ENCODE peak calls at places on chromosomes 7 and 10, in ten cellular contexts. C is heart left ventricle, I is GM23338, X is progenitor cell of endocrine pancreas, Z is stomach, E is Calu3, H is gastrocnemius medialis, W is fibroblast of pulmonary artery, L is psoas muscle, Y is endothelial cell of umbilical vein. M is an unnamed sample.

GRCh38 chr10:87818505-87819273 is 663 bp upstream of the ATAD1 start:
- DNase-seq in C (no peak), I (peak), X (no peak), Z (peak), E (peak), H (no peak), W (peak), L (no peak), Y (peak), M (no peak)

GRCh38 chr7:47191876-47192291 is 390.0 kb downstream of the TNS3 start:
- DNase-seq in C (no peak), I (no peak), X (no peak), Z (no peak), E (no peak), H (no peak), W (no peak), L (no peak), Y (no peak), M (no peak)

GRCh38 chr10:110793887-110794286 is 77.8 kb upstream of the PDCD4 start:
- DNase-seq in C (no peak), I (no peak), X (no peak), Z (no peak), E (no peak), H (no peak), W (no peak), L (no peak), Y (no peak), M (no peak)

GRCh38 chr7:87589631-87590030 is 11.1 kb downstream of the ABCB1 start:
- DNase-seq in C (no peak), I (no peak), X (no peak), Z (no peak), E (no peak), H (no peak), W (no peak), L (no peak), Y (no peak), M (no peak)

GRCh38 chr7:85185355-85186082 is 1.3 kb downstream of the SEMA3D start:
- DNase-seq in C (peak), I (peak), X (peak), Z (peak), E (peak), H (no peak), W (peak), L (peak), Y (peak), M (peak)

GRCh38 chr7:47495269-47495875 is 86.5 kb downstream of the TNS3 start:
- DNase-seq in C (no peak), I (no peak), X (no peak), Z (no peak), E (no peak), H (no peak), W (no peak), L (no peak), Y (no peak), M (no peak)

GRCh38 chr7:158685727-158686126 is 18.9 kb downstream of the NCAPG2 start:
- DNase-seq in C (no peak), I (no peak), X (no peak), Z (no peak), E (no peak), H (no peak), W (peak), L (no peak), Y (no peak), M (no peak)

GRCh38 chr7:33471636-33472242 is 342.4 kb downstream of the BBS9 start:
- DNase-seq in C (no peak), I (no peak), X (no peak), Z (no peak), E (no peak), H (no peak), W (no peak), L (no peak), Y (no peak), M (no peak)

GRCh38 chr7:157278791-157279678 is 57.8 kb upstream of the DNAJB6 start:
- DNase-seq in C (peak), I (peak), X (no peak), Z (peak), E (peak), H (no peak), W (no peak), L (peak), Y (no peak), M (no peak)

GRCh38 chr10:44975487-44976331 is 2.9 kb downstream of the DEPP1 start:
- DNase-seq in C (no peak), I (peak), X (no peak), Z (peak), E (peak), H (no peak), W (peak), L (peak), Y (peak), M (no peak)

DNA sequence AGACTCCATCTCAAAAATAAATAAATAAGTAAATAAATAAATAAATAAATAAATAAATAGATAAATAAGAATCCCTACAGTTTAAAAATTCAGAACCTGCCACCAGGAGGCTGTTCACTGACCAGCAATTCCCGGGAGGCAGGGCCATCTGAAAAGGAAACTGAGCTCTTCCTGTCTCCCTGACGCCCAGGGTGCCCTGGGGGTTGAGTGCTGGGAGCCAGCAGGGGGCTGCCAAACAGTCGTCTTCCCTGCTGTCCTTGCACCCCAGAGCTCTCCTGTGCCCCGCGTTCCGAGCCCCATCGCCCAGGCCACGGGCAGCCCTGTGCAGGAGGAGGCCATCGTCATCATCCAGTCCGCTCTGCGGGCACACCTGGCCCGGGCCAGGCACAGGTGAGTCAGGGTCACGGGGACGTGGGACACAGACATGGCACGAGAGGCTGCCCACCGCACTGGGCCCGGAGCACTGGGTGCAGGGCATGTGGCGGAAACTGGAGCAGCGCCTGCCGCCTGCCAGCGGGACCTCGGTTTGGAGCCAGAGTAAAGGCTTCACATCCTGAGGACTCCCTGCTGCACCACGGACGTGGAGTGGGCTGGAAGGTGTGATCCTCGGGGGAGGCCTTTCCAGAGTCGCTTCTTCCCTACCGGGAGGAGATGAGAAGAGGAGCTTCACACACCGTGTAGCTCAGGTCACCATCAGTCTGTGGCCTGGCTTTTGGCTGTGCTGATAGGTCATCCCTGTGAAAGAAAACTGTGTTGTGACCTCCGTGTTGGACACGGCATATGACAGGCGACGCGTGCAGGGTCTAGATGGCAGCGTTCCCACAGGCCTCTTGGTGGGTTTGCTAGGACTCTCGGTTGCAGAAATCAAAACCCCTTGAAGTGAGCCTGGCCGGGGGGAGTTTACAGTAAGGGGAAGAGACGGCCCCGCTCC is 25.9 kb upstream of the TTYH3 start:
- DNase-seq in C (no peak), I (no peak), X (no peak), Z (no peak), E (no peak), H (no peak), W (no peak), L (no peak), Y (no peak), M (no peak)
- TF ChIP-seq CTCF in C (no peak), I (no peak), X (no peak), Z (no peak), E (no peak), H (no peak), W (no peak), L (no peak), Y (no peak), M (no peak)

GRCh38 chr10:53786236-53786635 is 1013.7 kb upstream of the MBL2 start:
- DNase-seq in C (no peak), I (peak), X (no peak), Z (no peak), E (no peak), H (no peak), W (no peak), L (no peak), Y (no peak), M (no peak)
- TF ChIP-seq CTCF in C (no peak), I (peak), X (peak), Z (no peak), E (no peak), H (no peak), W (no peak), L (no peak), Y (peak), M (no peak)

DNA sequence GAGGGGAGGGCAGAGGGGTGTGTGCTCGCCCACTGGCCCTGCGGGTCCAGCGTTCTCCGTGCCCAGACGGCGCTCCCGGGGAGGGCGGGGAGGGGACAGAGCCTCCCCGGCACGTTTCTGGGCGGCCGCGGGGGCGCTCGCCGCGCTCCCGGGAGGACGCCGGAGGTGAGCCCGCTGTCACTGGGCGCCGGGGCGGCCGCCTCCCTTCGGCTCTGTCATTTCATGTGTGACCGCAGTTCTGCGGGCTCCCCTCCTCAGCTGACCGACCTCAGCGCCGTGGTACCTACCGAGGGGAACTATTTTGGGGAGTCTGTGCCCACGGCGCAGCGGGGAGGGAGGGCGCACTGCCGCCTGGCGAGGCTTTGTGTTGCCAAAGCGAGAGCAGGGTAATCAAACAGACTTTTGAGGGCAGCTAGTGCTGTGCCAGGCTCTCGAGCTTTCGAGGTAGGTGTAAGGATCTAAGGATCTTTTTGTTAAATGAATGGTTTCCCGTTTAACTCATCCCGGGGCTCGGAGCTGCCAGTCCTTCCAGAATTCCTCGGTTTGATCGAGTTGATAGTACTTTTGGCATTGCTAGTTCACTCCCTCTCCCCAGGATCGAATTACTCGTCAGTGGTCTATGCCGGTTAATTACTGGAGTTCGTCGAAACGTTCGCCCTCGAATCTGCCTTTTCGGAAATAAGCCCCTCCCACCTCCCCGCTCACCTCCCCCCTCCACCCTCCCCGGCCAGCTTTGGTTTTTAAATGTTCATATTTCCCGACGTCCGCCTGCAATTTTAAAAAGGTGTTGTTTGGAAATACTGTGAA is 1.9 kb downstream of the ARID5B start:
- DNase-seq in C (peak), I (peak), X (peak), Z (peak), E (peak), H (peak), W (peak), L (peak), Y (peak), M (peak)
- TF ChIP-seq CTCF in C (peak), I (peak), X (peak), Z (peak), E (peak), H (no peak), W (peak), L (peak), Y (peak), M (no peak)

GRCh38 chr7:29237483-29237882 is 42.9 kb downstream of the CHN2 start:
- DNase-seq in C (no peak), I (no peak), X (no peak), Z (no peak), E (no peak), H (no peak), W (peak), L (no peak), Y (no peak), M (no peak)

GRCh38 chr7:29236071-29236580 is 41.6 kb downstream of the CHN2 start:
- DNase-seq in C (no peak), I (no peak), X (no peak), Z (no peak), E (no peak), H (no peak), W (no peak), L (no peak), Y (no peak), M (no peak)

GRCh38 chr7:29236649-29237048 is 42.1 kb downstream of the CHN2 start:
- DNase-seq in C (no peak), I (no peak), X (no peak), Z (no peak), E (no peak), H (no peak), W (no peak), L (no peak), Y (no peak), M (no peak)

GRCh38 chr7:29243777-29244655 is 49.4 kb downstream of the CHN2 start:
- DNase-seq in C (no peak), I (peak), X (no peak), Z (no peak), E (peak), H (no peak), W (no peak), L (no peak), Y (no peak), M (no peak)

DNA sequence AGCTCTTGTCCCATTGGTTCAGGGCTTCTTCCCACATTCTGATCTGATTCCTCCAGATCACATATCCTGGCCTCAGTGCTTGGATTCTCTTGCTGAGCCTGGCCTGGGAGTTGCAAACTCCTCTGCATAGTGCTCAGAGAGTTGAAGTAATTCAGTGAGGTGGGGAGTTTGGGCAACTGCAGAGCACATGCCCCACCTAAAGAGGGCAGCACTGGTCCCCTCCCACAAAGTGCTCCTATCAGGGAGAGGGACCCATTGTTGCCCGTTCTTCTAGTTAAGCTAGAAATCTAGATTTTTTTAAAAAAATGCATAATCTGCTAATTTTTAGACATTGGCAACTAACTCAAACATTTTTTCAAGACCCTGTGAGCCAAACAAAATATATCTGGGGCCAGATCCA is 45.1 kb downstream of the CHN2 start:
- DNase-seq in C (no peak), I (peak), X (no peak), Z (no peak), E (peak), H (no peak), W (no peak), L (no peak), Y (no peak), M (no peak)
- TF ChIP-seq CTCF in C (peak), I (peak), X (peak), Z (peak), E (peak), H (no peak), W (peak), L (no peak), Y (peak), M (no peak)

DNA sequence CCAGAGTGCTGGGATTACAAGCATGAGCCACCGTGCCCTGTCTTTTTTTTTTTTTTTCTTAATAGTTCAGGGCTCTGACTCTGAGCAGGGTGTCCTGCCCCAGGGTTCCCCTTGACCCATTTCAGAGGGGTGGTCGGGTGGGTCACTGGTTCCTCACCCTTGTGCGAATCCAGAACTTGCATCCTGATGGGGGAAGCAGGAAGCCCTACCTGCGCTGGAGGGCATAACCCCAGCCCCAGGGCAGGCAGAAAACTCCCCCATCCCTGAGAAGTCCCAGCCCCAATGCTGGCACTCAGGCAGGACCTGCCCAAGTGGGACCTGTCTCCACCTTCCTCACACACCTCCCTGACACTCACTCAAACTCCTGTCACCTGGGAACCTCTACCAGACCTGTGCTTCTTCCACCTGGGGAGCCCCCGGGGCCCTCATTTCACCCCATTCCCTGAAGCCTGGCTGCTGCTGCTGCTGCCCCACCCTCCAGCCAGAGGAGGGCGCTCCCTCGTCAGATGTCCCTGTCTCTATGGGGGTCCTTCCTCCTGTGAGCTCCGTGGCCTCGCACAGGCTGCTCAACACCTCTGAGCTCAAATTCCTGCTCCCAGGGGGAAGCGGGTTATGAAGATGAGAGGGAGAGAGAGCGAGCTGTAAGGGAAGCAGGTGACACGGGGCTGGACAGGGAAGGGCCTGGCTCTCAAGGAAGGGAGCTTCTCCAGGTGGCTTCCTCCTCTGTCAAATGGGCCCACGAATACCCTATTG is 15.1 kb upstream of the ZNF273 start:
- DNase-seq in C (no peak), I (peak), X (no peak), Z (peak), E (peak), H (no peak), W (no peak), L (no peak), Y (no peak), M (peak)
- TF ChIP-seq CTCF in C (peak), I (peak), X (peak), Z (no peak), E (peak), H (no peak), W (peak), L (peak), Y (no peak), M (no peak)

DNA sequence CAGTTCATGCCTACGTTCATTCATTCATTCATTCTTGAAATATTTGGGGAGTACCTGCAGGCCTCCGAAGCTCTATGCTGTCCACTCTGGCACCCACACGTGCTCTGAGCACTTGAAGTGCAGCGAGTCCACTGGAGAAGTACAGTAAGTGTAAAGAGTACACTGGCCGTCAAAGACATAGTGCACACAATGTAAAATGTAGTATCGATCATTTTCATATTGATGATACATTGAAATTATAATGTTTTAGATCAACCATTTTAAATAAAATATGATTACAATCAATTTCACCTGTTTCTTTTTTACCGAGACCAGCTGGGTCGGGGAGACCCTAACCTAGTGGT is 37.0 kb upstream of the PURB start:
- DNase-seq in C (no peak), I (no peak), X (no peak), Z (no peak), E (no peak), H (no peak), W (no peak), L (no peak), Y (no peak), M (no peak)
- TF ChIP-seq CTCF in C (no peak), I (no peak), X (no peak), Z (no peak), E (no peak), H (no peak), W (no peak), L (no peak), Y (no peak), M (no peak)

M was measured in activated B cell treated with CpG ODN at 0.5 μM for 24 hours.